ENCODE peak calls at places on chromosomes 1 and 21, in nine cellular contexts. Z, V, H, J, W, U, P, L and D are unnamed samples. For H3K4me1, the result is how much of the 10 kb centered on the place peaks cover.

GRCh38 chr1:221263831-221264767 is 384.9 kb downstream of the HLX start:
- DNase-seq in Z (peak), W (peak), P (peak), J (no peak), L (peak), H (no peak), V (peak), U (peak), D (peak)

GRCh38 chr1:168271636-168272035 is 9.0 kb upstream of the TBX19 start:
- DNase-seq in Z (no peak), W (no peak), U (no peak), H (no peak), L (no peak), V (no peak), P (no peak), J (no peak), D (no peak)

GRCh38 chr1:206505702-206506375 is 1.5 kb upstream of the RASSF5 start:
- DNase-seq in J (peak), W (no peak), Z (peak), P (no peak), V (peak), U (no peak), H (no peak), L (no peak), D (no peak)

GRCh38 chr1:186272486-186272885 is 102.6 kb downstream of the TPR start:
- DNase-seq in L (no peak), P (no peak), V (no peak), U (no peak), H (no peak), J (no peak), Z (no peak), W (no peak), D (no peak)

GRCh38 chr1:7281821-7282220 is 489.3 kb upstream of the VAMP3 start:
- DNase-seq in L (peak), W (no peak), J (no peak), Z (no peak), V (peak), H (no peak), U (peak), P (peak), D (no peak)

GRCh38 chr1:156667610-156667967 is 9.6 kb downstream of the NES start:
- DNase-seq in W (no peak), Z (peak), J (no peak), H (no peak), P (no peak), L (peak), V (peak), U (no peak), D (no peak)

GRCh38 chr1:241776911-241777310 is 71.1 kb upstream of the EXO1 start:
- DNase-seq in L (no peak), H (no peak), Z (no peak), V (no peak), J (no peak), P (no peak), U (no peak), W (no peak), D (no peak)

GRCh38 chr1:111598534-111598933 is 21.1 kb upstream of the RAP1A start:
- DNase-seq in J (no peak), Z (no peak), P (no peak), V (no peak), H (no peak), W (no peak), L (no peak), U (no peak), D (no peak)

GRCh38 chr1:50329332-50329932 is 93.8 kb downstream of the DMRTA2 start:
- DNase-seq in Z (no peak), W (no peak), J (no peak), V (no peak), U (no peak), L (no peak), H (peak), P (no peak), D (no peak)

GRCh38 chr21:36291509-36291908 is 28.5 kb upstream of the MORC3 start:
- DNase-seq in H (no peak), W (no peak), J (no peak), Z (no peak), L (no peak), P (no peak), U (no peak), V (no peak), D (no peak)

GRCh38 chr21:38439957-38440356 is 58.3 kb downstream of the ERG start:
- DNase-seq in P (no peak), Z (no peak), V (no peak), U (no peak), W (no peak), J (no peak), L (no peak), H (no peak), D (no peak)

GRCh38 chr1:156750191-156750931 is 1.1 kb downstream of the HDGF start:
- DNase-seq in H (peak), J (no peak), L (no peak), Z (peak), U (no peak), W (no peak), V (no peak), P (no peak), D (peak)

GRCh38 chr1:3587133-3587733 is 24.1 kb downstream of the MEGF6 start:
- DNase-seq in H (no peak), U (no peak), Z (no peak), L (no peak), V (peak), W (no peak), J (no peak), P (no peak), D (no peak)

GRCh38 chr1:78553859-78554258 is 63.1 kb downstream of the PTGFR start:
- DNase-seq in H (no peak), P (no peak), J (no peak), V (no peak), U (no peak), L (no peak), Z (no peak), W (no peak), D (no peak)

GRCh38 chr1:208131631-208132286 is 112.4 kb downstream of the PLXNA2 start:
- DNase-seq in H (peak), V (no peak), Z (no peak), U (no peak), L (no peak), P (no peak), W (no peak), J (no peak), D (no peak)

GRCh38 chr1:17574502-17574901 is 35.0 kb downstream of the ARHGEF10L start:
- DNase-seq in J (no peak), V (no peak), L (no peak), U (no peak), W (no peak), P (no peak), Z (no peak), H (no peak), D (no peak)

GRCh38 chr1:230517786-230518185 is 91.7 kb upstream of the PGBD5 start:
- DNase-seq in V (no peak), P (no peak), U (no peak), H (no peak), J (no peak), L (no peak), Z (no peak), W (no peak), D (no peak)

GRCh38 chr1:25803368-25803767 is 3.4 kb downstream of the SELENON start:
- DNase-seq in U (no peak), Z (no peak), H (no peak), J (no peak), L (no peak), W (no peak), V (no peak), P (no peak), D (no peak)

GRCh38 chr1:50959303-50959912 is 659 bp downstream of the FAF1 start:
- DNase-seq in P (peak), W (no peak), Z (no peak), V (peak), H (no peak), L (peak), U (peak), J (no peak), D (peak)

GRCh38 chr1:201937624-201938212 is 8.6 kb downstream of the LMOD1 start:
- DNase-seq in W (no peak), V (peak), U (no peak), L (no peak), P (no peak), Z (no peak), J (no peak), H (no peak), D (no peak)

GRCh38 chr1:90502696-90503095 is 214.4 kb downstream of the BARHL2 start:
- DNase-seq in J (no peak), P (no peak), W (no peak), Z (no peak), L (no peak), V (no peak), U (no peak), H (no peak), D (no peak)

GRCh38 chr1:10869933-10870332 is 73.5 kb upstream of the CASZ1 start:
- DNase-seq in P (no peak), H (no peak), W (no peak), U (no peak), J (no peak), L (no peak), V (no peak), Z (no peak), D (no peak)

GRCh38 chr1:152962876-152963415 is 7.5 kb upstream of the SPRR4 start:
- DNase-seq in W (no peak), L (no peak), J (no peak), U (no peak), H (no peak), V (no peak), Z (no peak), P (no peak), D (no peak)

GRCh38 chr1:55321947-55322346 is 106.8 kb upstream of the USP24 start:
- DNase-seq in W (no peak), V (peak), U (no peak), H (no peak), L (no peak), Z (no peak), P (no peak), J (no peak), D (no peak)

GRCh38 chr1:6269997-6270401 is 9.1 kb upstream of the GPR153 start:
- DNase-seq in P (no peak), L (no peak), H (peak), W (no peak), J (no peak), U (no peak), Z (no peak), V (no peak), D (no peak)

GRCh38 chr1:73820843-73821242 is 377.1 kb downstream of the LRRIQ3 start:
- DNase-seq in P (no peak), V (no peak), U (no peak), L (no peak), W (no peak), H (no peak), Z (no peak), J (no peak), D (no peak)

GRCh38 chr1:2258996-2259395 is 30.9 kb downstream of the SKI start:
- DNase-seq in V (no peak), W (no peak), H (no peak), L (no peak), J (no peak), U (no peak), P (no peak), Z (no peak), D (no peak)

GRCh38 chr21:36589352-36589971 is 109.5 kb upstream of the SIM2 start:
- DNase-seq in Z (peak), J (peak), P (no peak), V (peak), H (no peak), L (peak), U (no peak), W (peak), D (peak)

GRCh38 chr21:43348801-43349261 is 78.1 kb downstream of the SIK1 start:
- DNase-seq in J (no peak), H (no peak), L (no peak), Z (peak), V (no peak), U (no peak), P (no peak), W (no peak), D (no peak)
- H3K4me1 ChIP-seq in J (under half), H (under half), L (under half), Z (under half), V (under half), U (under half), P (under half), W (under half), D (under half)

GRCh38 chr1:115190766-115191165 is 101.5 kb upstream of the TSPAN2 start:
- DNase-seq in U (no peak), L (no peak), Z (no peak), H (no peak), W (no peak), J (no peak), P (no peak), V (peak), D (no peak)
- TF ChIP-seq CTCF in U (no peak), L (no peak), Z (no peak), H (no peak), W (no peak), J (no peak), P (no peak), V (no peak), D (no peak)

GRCh38 chr21:45680215-45680614 is 36.7 kb downstream of the PCBP3 start:
- DNase-seq in P (no peak), H (no peak), U (no peak), L (no peak), J (no peak), Z (no peak), W (no peak), V (no peak), D (no peak)
- TF ChIP-seq POLR2A in P (no peak), H (no peak), U (no peak), L (no peak), J (no peak), Z (no peak), W (no peak), V (no peak), D (no peak)

GRCh38 chr1:31799196-31799894 is 16.5 kb downstream of the SPOCD1 start:
- DNase-seq in W (no peak), U (no peak), H (peak), P (no peak), L (no peak), Z (no peak), V (no peak), J (no peak), D (no peak)

GRCh38 chr1:31797216-31797615 is 18.6 kb downstream of the SPOCD1 start:
- DNase-seq in L (no peak), V (no peak), H (no peak), U (no peak), J (no peak), Z (no peak), W (no peak), P (no peak), D (no peak)

GRCh38 chr1:31796707-31797106 is 19.1 kb downstream of the SPOCD1 start:
- DNase-seq in Z (no peak), U (no peak), L (no peak), H (no peak), P (no peak), V (no peak), W (no peak), J (no peak), D (no peak)

GRCh38 chr1:31798433-31799195 is 17.2 kb downstream of the SPOCD1 start:
- DNase-seq in W (no peak), L (no peak), J (no peak), P (no peak), Z (no peak), V (peak), H (peak), U (no peak), D (peak)

DNA sequence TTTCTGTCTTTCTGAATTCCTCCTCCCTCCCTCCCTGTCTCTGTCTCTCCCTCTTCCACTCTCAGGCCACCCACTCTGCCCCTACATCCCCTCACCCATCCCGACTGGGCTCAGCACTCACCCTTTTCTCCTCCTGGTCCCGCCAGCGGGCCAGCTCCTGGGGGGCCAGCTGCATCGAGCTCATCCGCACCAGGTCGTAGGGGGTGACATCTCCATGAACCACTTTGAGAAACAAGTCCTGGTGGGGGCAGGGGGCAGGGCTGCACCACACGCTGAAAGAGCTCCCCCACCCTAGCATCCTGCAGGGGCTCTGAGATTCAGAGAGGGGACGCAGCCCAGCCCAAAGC is 17.8 kb downstream of the SPOCD1 start:
- DNase-seq in J (no peak), P (no peak), U (no peak), Z (no peak), L (no peak), H (peak), W (no peak), V (no peak), D (peak)
- H3K4me1 ChIP-seq in J (under half), P (under half), U (under half), Z (under half), L (under half), H (under half), W (under half), V (under half), D (under half)